ENCODE peak calls at places on chromosomes 1 and 21, in seven cellular contexts. P is cardiac fibroblast, O is psoas muscle, D is BJ, Z is astrocyte of the spinal cord, M is upper lobe of right lung, W is choroid plexus epithelial cell. C is an unnamed sample.

GRCh38 chr21:31927872-31928476 is 55.2 kb downstream of the HUNK start:
- DNase-seq in D (no peak), W (no peak), O (no peak), M (no peak), Z (no peak), P (no peak), C (no peak)

GRCh38 chr1:33918368-33918767 is 54.5 kb downstream of the HMGB4 start:
- DNase-seq in P (peak; percentile 2), O (no peak), Z (peak; percentile 19), M (no peak), W (peak; percentile 1), D (peak; percentile 16), C (peak; percentile 3)

GRCh38 chr1:91645031-91645430 is 144.4 kb downstream of the CDC7 start:
- DNase-seq in Z (no peak), P (no peak), D (no peak), O (no peak), W (peak; percentile 13), M (no peak), C (no peak)

GRCh38 chr1:152448095-152448494 is 34.0 kb upstream of the CRNN start:
- DNase-seq in Z (no peak), M (no peak), P (no peak), W (no peak), O (no peak), D (no peak), C (no peak)

GRCh38 chr1:171769754-171770153 is 11.7 kb upstream of the METTL13 start:
- DNase-seq in O (no peak), W (no peak), Z (no peak), D (no peak), P (no peak), M (no peak), C (no peak)

GRCh38 chr1:32242341-32242851 is 4.6 kb upstream of the FAM167B start:
- DNase-seq in Z (no peak), P (peak; percentile 32), D (no peak), M (no peak), W (peak; percentile 30), O (peak; percentile 58), C (peak; percentile 47)

GRCh38 chr1:225652726-225653462 is at the start of gene ENAH:
- DNase-seq in P (peak; percentile 78), W (peak; percentile 82), D (no peak), M (peak; percentile 90), Z (peak; percentile 85), O (peak; percentile 90), C (peak; percentile 85)

GRCh38 chr1:204560590-204560989 is 44.4 kb downstream of the MDM4 start:
- DNase-seq in M (no peak), O (no peak), D (no peak), Z (peak; percentile 41), P (peak; percentile 50), W (peak; percentile 72), C (peak; percentile 43)

GRCh38 chr1:102891868-102892625 is 216.3 kb downstream of the COL11A1 start:
- DNase-seq in D (peak; percentile 33), W (peak; percentile 85), O (no peak), Z (peak; percentile 81), P (peak; percentile 88), M (no peak), C (peak; percentile 87)

GRCh38 chr1:79749607-79750006 is 743.1 kb upstream of the ADGRL4 start:
- DNase-seq in D (no peak), Z (no peak), W (no peak), M (no peak), O (no peak), P (no peak), C (no peak)

GRCh38 chr1:198517623-198518022 is 22.9 kb downstream of the ATP6V1G3 start:
- DNase-seq in W (no peak), Z (no peak), M (no peak), P (no peak), D (no peak), O (no peak), C (no peak)

GRCh38 chr1:25174730-25175612 is 57.3 kb downstream of the SYF2 start:
- DNase-seq in D (no peak), P (no peak), Z (no peak), W (no peak), O (no peak), M (no peak), C (no peak)

GRCh38 chr1:224497714-224498573 is 63.3 kb upstream of the WDR26 start:
- DNase-seq in Z (peak; percentile 89), M (no peak), P (peak; percentile 92), D (peak; percentile 54), O (no peak), W (peak; percentile 80), C (peak; percentile 77)

GRCh38 chr1:195200772-195201171 is 1407.5 kb downstream of the KCNT2 start:
- DNase-seq in O (no peak), M (no peak), D (no peak), W (no peak), P (no peak), Z (no peak), C (no peak)

GRCh38 chr1:31412732-31413404 is at the start of gene SERINC2:
- DNase-seq in M (peak; percentile 81), W (no peak), P (no peak), D (no peak), O (no peak), Z (no peak), C (no peak)

GRCh38 chr21:35284199-35284598 is 235.1 kb upstream of the RUNX1 start:
- DNase-seq in W (peak; percentile 11), Z (no peak), M (no peak), P (no peak), D (no peak), O (peak; percentile 60), C (no peak)

GRCh38 chr1:27153549-27153886 is 1.4 kb downstream of the SLC9A1 start:
- DNase-seq in P (no peak), W (peak; percentile 27), M (no peak), O (peak; percentile 64), Z (no peak), D (no peak), C (no peak)

GRCh38 chr21:16829532-16829931 is 683.3 kb upstream of the CXADR start:
- DNase-seq in O (no peak), D (no peak), M (no peak), W (no peak), Z (no peak), P (no peak), C (no peak)

GRCh38 chr1:24347159-24347931 is 28.2 kb downstream of the GRHL3 start:
- DNase-seq in Z (no peak), P (no peak), W (no peak), D (no peak), M (no peak), O (peak; percentile 30), C (no peak)

GRCh38 chr1:155254714-155255242 is 505 bp downstream of the ENTREP3 start:
- DNase-seq in M (peak; percentile 68), W (no peak), P (no peak), Z (peak; percentile 10), D (no peak), O (peak; percentile 71), C (no peak)

GRCh38 chr1:55376894-55377293 is 161.7 kb upstream of the USP24 start:
- DNase-seq in D (no peak), O (no peak), M (no peak), W (no peak), P (no peak), Z (no peak), C (no peak)
- H3K4me3 ChIP-seq in D (no peak overlapping the region), O (no peak overlapping the region), M (no peak overlapping the region), W (no peak overlapping the region), P (no peak overlapping the region), Z (no peak overlapping the region), C (no peak overlapping the region)

DNA sequence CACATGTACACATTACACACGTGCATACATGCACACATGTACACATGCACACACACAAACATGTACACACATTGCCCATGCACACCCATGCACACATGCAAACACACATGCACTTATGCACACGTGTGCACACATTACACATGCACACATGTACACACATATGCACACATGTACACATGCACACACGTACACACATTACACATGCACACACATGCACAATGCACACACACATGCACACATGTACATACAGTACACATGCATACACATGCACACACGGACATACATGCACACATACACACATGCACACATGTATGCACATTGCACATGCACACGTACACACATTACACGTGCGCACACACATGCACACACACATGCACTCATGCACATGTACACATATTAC is 95.3 kb upstream of the TTC34 start:
- DNase-seq in P (no peak), O (no peak), Z (no peak), D (no peak), W (no peak), M (no peak), C (no peak)
- H3K4me3 ChIP-seq in P (no peak overlapping the region), O (no peak overlapping the region), Z (no peak overlapping the region), D (no peak overlapping the region), W (no peak overlapping the region), M (no peak overlapping the region), C (no peak overlapping the region)

DNA sequence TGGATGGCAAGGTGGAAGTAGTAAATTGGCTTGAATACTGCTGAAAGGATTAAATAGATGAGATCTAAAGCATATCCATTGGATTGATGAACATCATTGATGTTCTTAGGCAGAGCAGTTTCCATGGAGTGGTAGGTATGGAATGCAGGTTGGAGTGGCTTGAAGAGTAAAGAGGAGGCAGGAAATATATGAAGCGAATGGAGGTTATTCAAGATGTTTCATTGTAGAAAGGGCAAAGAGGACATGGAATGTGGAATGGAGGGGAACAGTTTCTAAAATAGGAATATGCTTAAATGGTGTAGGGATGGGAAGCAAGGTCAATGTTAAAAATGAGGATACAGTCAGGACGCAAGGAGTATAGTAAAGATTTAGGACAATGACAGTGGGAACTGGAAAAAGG is 6.1 kb downstream of the OSBPL9 start:
- DNase-seq in D (no peak), M (no peak), Z (no peak), W (no peak), P (no peak), O (no peak), C (no peak)
- H3K4me3 ChIP-seq in D (no peak overlapping the region), M (no peak overlapping the region), Z (no peak overlapping the region), W (no peak overlapping the region), P (no peak overlapping the region), O (peak overlapping the region; percentile 90), C (no peak overlapping the region)

GRCh38 chr1:2000432-2000831 is 3.2 kb downstream of the CFAP74 start:
- DNase-seq in W (no peak), O (no peak), Z (no peak), P (no peak), D (no peak), M (no peak), C (no peak)

GRCh38 chr1:2000850-2001249 is 2.7 kb downstream of the CFAP74 start:
- DNase-seq in Z (no peak), P (no peak), D (no peak), O (no peak), W (no peak), M (no peak), C (no peak)

GRCh38 chr1:2001773-2002411 is 1.7 kb downstream of the CFAP74 start:
- DNase-seq in W (no peak), O (no peak), D (no peak), M (peak; percentile 76), P (no peak), Z (no peak), C (no peak)

GRCh38 chr1:2004867-2005266 is 1.3 kb upstream of the CFAP74 start:
- DNase-seq in D (no peak), Z (no peak), O (no peak), W (no peak), P (no peak), M (no peak), C (no peak)

DNA sequence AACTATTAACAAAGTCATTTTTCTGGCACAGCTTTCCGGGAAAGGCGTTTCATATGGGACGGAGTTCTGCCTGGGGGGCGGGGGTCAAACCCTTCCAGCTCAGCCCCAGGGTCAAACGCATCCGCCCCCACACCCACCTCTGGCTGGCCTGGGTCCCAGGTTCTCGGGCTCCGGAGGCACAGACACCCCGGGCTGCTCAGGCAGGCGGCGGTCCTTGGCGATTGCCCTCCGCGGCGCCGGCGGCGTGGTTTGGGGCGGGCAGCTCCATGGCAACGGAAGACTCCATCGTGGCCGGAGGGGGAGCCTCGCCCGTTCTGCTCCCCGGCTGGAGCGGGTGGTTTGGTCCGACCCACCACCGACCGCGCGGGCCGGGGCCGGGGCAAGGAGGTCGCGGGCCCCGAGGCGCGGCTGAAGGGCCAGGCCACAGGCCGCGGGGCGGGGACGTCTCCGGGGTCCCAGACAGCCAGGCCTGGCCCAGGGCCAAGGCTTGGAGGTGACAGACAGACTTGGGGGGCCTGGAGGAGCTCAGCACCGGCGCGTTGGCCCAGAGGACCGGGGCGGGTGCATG is at the start of gene CFAP74:
- DNase-seq in O (no peak), Z (no peak), M (peak; percentile 78), P (peak; percentile 25), D (no peak), W (peak; percentile 60), C (peak; percentile 55)
- H3K4me3 ChIP-seq in O (no peak within 1 kb of the TSS), Z (no peak within 1 kb of the TSS), M (no peak within 1 kb of the TSS), P (peak within 1 kb of the TSS; percentile 5), D (no peak within 1 kb of the TSS), W (peak within 1 kb of the TSS; percentile 37), C (peak within 1 kb of the TSS; percentile 24)

C was measured in fibroblast of pulmonary artery.